ENCODE peak calls at places on chromosomes 12 and 14, in five cellular contexts. M is hepatocyte, D is neural progenitor cell, Q is fibroblast of lung, W is neuronal stem cell. Z is an unnamed sample. For H3K4me1, the result is how much of the 10 kb centered on the place peaks cover.

GRCh38 chr14:28571636-28572035 is 195.0 kb upstream of the FOXG1 start:
- DNase-seq in D (no peak), W (no peak), M (no peak), Q (peak), Z (no peak)

GRCh38 chr12:53735-54095 is 12.9 kb upstream of the IQSEC3 start:
- DNase-seq in W (no peak), M (no peak), Q (no peak), D (no peak), Z (peak)

GRCh38 chr14:21070083-21070609 is at the start of gene ARHGEF40:
- DNase-seq in M (peak), D (peak), W (no peak), Q (peak), Z (peak)

GRCh38 chr12:55425954-55426353 is at the start of gene OR6C76:
- DNase-seq in M (no peak), D (no peak), Q (no peak), W (no peak), Z (no peak)

GRCh38 chr14:90381999-90382451 is 14.8 kb upstream of the CALM1 start:
- DNase-seq in D (peak), Q (no peak), W (no peak), M (peak), Z (no peak)

GRCh38 chr12:49903700-49904423 is at the start of gene FAIM2:
- DNase-seq in Q (peak), M (peak), D (peak), W (no peak), Z (peak)

GRCh38 chr12:107518868-107519267 is 166.7 kb upstream of the PWP1 start:
- DNase-seq in D (no peak), W (no peak), M (no peak), Q (no peak), Z (no peak)

GRCh38 chr12:116666305-116666673 is 71.6 kb downstream of the SPRING1 start:
- DNase-seq in Q (no peak), D (no peak), W (no peak), M (no peak), Z (no peak)

GRCh38 chr14:72736791-72737559 is 156.9 kb downstream of the DPF3 start:
- DNase-seq in M (no peak), Q (peak), D (no peak), W (no peak), Z (no peak)

GRCh38 chr14:72739446-72740405 is 154.2 kb downstream of the DPF3 start:
- DNase-seq in W (no peak), M (no peak), D (no peak), Q (no peak), Z (peak)

GRCh38 chr14:72736348-72736747 is 157.6 kb downstream of the DPF3 start:
- DNase-seq in Q (peak), D (no peak), M (no peak), W (no peak), Z (peak)

GRCh38 chr14:72738181-72738611 is 155.7 kb downstream of the DPF3 start:
- DNase-seq in Q (no peak), W (no peak), D (no peak), M (no peak), Z (peak)

GRCh38 chr14:72737560-72737943 is 156.3 kb downstream of the DPF3 start:
- DNase-seq in D (no peak), W (no peak), M (no peak), Q (no peak), Z (no peak)
- H3K4me1 ChIP-seq in D (under half), W (under half), M (under half), Q (under half), Z (under half)

GRCh38 chr12:21073822-21074460 is 57.1 kb upstream of the SLCO1B1 start:
- DNase-seq in W (no peak), M (no peak), Q (no peak), D (peak), Z (no peak)
- H3K27ac ChIP-seq in W (no peak), M (no peak), Q (no peak), D (no peak), Z (no peak)

GRCh38 chr12:96103067-96103650 is 67.8 kb upstream of the LTA4H start:
- DNase-seq in Q (no peak), W (no peak), M (no peak), D (no peak), Z (peak)
- H2AFZ ChIP-seq in Q (peak), W (no peak), M (no peak), D (no peak), Z (peak)

DNA sequence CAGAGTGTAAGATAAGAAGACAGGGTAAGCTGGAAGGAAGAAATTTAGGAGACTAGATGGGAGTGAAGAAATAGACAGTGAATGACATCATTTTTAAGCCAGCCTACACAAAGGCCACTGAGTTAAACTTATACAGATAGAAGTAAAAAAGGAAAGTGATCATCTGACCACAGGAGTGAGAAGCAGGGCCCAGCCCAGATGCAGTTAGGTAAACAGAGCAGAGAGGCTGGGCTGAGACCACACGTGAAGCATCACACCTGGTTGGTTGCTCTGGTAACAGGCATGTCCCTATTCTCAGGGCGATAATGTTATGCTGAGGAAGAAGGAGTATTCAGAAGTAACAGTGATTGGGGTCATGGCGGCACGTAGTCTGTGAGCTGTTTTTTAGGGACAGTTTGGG is 1079.4 kb downstream of the AACS start:
- DNase-seq in Q (no peak), W (no peak), D (no peak), M (no peak), Z (no peak)
- H3K4me1 ChIP-seq in Q (under half), W (under half), D (under half), M (under half), Z (under half)

GRCh38 chr12:105654606-105655005 is 324.1 kb downstream of the C12orf75 start:
- DNase-seq in D (no peak), Q (no peak), W (no peak), M (no peak), Z (no peak)

GRCh38 chr12:105658389-105658788 is 327.9 kb downstream of the C12orf75 start:
- DNase-seq in M (no peak), Q (no peak), D (no peak), W (no peak), Z (no peak)

GRCh38 chr12:105665366-105665765 is 334.9 kb downstream of the C12orf75 start:
- DNase-seq in M (no peak), W (no peak), D (no peak), Q (no peak), Z (no peak)

DNA sequence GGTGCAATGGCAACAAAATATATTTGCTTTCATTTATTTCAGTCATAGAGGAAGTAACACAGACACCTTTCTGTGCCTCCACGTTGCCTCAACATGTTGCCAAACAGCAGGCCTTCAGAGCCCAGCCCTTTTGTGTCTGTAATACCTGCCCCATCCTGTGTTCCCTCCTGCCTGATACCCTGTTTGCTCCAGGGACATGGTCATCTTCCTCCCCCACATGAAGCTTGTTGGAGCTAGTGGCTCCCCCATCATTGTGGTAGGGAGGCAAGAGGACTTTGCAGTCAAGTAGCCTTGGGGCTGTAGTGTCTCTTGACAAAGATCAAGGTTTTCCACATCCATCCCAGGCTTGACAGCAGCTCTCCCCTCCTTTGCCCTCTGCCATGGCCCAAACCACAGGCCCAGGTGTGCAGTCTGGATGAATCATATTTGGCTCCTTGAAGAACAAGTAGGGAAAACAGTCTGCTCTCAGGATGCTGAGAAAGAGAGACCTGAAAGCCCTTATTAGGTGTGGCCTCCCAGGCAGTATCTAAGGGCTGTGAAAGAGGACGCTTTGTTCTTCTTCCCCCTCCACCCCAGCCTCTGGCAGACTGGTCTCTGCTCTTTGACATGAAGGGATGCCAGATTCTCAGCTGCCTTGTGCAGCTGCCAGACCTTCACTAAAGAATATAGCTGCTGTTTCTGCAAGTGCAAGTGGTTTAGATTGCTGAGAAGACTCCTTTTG is 329.0 kb downstream of the C12orf75 start:
- DNase-seq in M (no peak), Q (no peak), D (no peak), W (no peak), Z (no peak)
- H3K27ac ChIP-seq in M (no peak), Q (no peak), D (no peak), W (no peak), Z (no peak)

GRCh38 chr12:121096199-121096798 is 36.4 kb upstream of the P2RX7 start:
- DNase-seq in W (no peak), M (no peak), D (no peak), Q (no peak), Z (no peak)
- H2AFZ ChIP-seq in W (peak), M (peak), D (no peak), Q (no peak), Z (peak)

GRCh38 chr14:105472496-105472991 is 2.1 kb upstream of the CRIP2 start:
- DNase-seq in M (no peak), W (no peak), Q (no peak), D (no peak), Z (no peak)

GRCh38 chr14:105470163-105470811 is 4.3 kb upstream of the CRIP2 start:
- DNase-seq in Q (no peak), W (no peak), M (no peak), D (no peak), Z (no peak)

GRCh38 chr14:105473033-105473676 is 1.5 kb upstream of the CRIP2 start:
- DNase-seq in W (no peak), Q (no peak), D (no peak), M (no peak), Z (peak)

GRCh38 chr14:105470812-105471771 is 3.5 kb upstream of the CRIP2 start:
- DNase-seq in Q (no peak), M (no peak), W (no peak), D (peak), Z (peak)

GRCh38 chr14:105471823-105472495 is 2.7 kb upstream of the CRIP2 start:
- DNase-seq in M (no peak), D (no peak), Q (no peak), W (no peak), Z (peak)
- H3K4me1 ChIP-seq in M (under half), D (under half), Q (under half), W (under half), Z (under half)

GRCh38 chr14:35047961-35048513 is 2.0 kb downstream of the FAM177A1 start:
- DNase-seq in M (no peak), Q (no peak), D (no peak), W (no peak), Z (no peak)
- H3K27ac ChIP-seq in M (peak), Q (no peak), D (no peak), W (no peak), Z (no peak)

Z was measured in osteoblast.